ENCODE peak calls at places on chromosomes 13 and 19, in seven cellular contexts. L, U, V, J, P, O and N are unnamed samples.

GRCh38 chr13:92573467-92574057 is 653.0 kb upstream of the GPC6 start:
- DNase-seq in L (no peak), U (peak; percentile 33), V (no peak), J (peak; percentile 26), P (no peak), O (no peak), N (peak; percentile 7)

GRCh38 chr13:80265348-80265747 is 75.6 kb downstream of the SPRY2 start:
- DNase-seq in L (no peak), U (no peak), V (no peak), J (no peak), P (no peak), O (no peak), N (no peak)

GRCh38 chr13:34967851-34968562 is 25.9 kb downstream of the NBEA start:
- DNase-seq in L (no peak), U (peak; percentile 71), V (no peak), J (no peak), P (no peak), O (no peak), N (no peak)

GRCh38 chr19:17865364-17866311 is 5.9 kb downstream of the RPL18A start:
- DNase-seq in L (no peak), U (no peak), V (no peak), J (no peak), P (no peak), O (no peak), N (no peak)

GRCh38 chr19:44745386-44745831 is 3.1 kb upstream of the BCL3 start:
- DNase-seq in L (no peak), U (peak; percentile 82), V (no peak), J (no peak), P (no peak), O (peak; percentile 67), N (no peak)

GRCh38 chr13:77523834-77524728 is 11.4 kb upstream of the SCEL start:
- DNase-seq in L (no peak), U (no peak), V (no peak), J (no peak), P (no peak), O (no peak), N (no peak)

GRCh38 chr19:860481-861098 is 1.1 kb downstream of the CFD start:
- DNase-seq in L (no peak), U (peak; percentile 47), V (no peak), J (peak; percentile 61), P (no peak), O (no peak), N (peak; percentile 59)

GRCh38 chr19:34577531-34578101 is 96.1 kb downstream of the WTIP start:
- DNase-seq in L (no peak), U (no peak), V (no peak), J (no peak), P (no peak), O (no peak), N (peak; percentile 28)

GRCh38 chr13:25032160-25032559 is 63.8 kb upstream of the PABPC3 start:
- DNase-seq in L (no peak), U (no peak), V (no peak), J (no peak), P (no peak), O (no peak), N (no peak)

GRCh38 chr19:11390933-11391680 is 7.0 kb upstream of the EPOR start:
- DNase-seq in L (no peak), U (no peak), V (no peak), J (no peak), P (no peak), O (no peak), N (no peak)

GRCh38 chr19:8451885-8452284 is 7.1 kb downstream of the HNRNPM start:
- DNase-seq in L (no peak), U (peak; percentile 81), V (no peak), J (no peak), P (no peak), O (no peak), N (no peak)

GRCh38 chr13:66803759-66804456 is 426.2 kb downstream of the PCDH9 start:
- DNase-seq in L (no peak), U (no peak), V (no peak), J (no peak), P (no peak), O (no peak), N (peak; percentile 43)

GRCh38 chr19:4984106-4984380 is 15.1 kb downstream of the KDM4B start:
- DNase-seq in L (no peak), U (no peak), V (no peak), J (no peak), P (no peak), O (no peak), N (no peak)

GRCh38 chr19:9865732-9866627 is 30.9 kb downstream of the PIN1 start:
- DNase-seq in L (no peak), U (no peak), V (no peak), J (no peak), P (no peak), O (no peak), N (no peak)

GRCh38 chr19:48798937-48799336 is 11.9 kb downstream of the BCAT2 start:
- DNase-seq in L (no peak), U (peak; percentile 44), V (peak; percentile 25), J (no peak), P (no peak), O (peak; percentile 66), N (peak; percentile 61)

GRCh38 chr13:99220199-99220931 is 19.7 kb downstream of the UBAC2 start:
- DNase-seq in L (no peak), U (no peak), V (no peak), J (no peak), P (no peak), O (no peak), N (no peak)

GRCh38 chr19:2223959-2224358 is 12.2 kb downstream of the PLEKHJ1 start:
- DNase-seq in L (no peak), U (no peak), V (no peak), J (no peak), P (no peak), O (no peak), N (no peak)

GRCh38 chr13:26343816-26344215 is 89.9 kb downstream of the CDK8 start:
- DNase-seq in L (no peak), U (no peak), V (no peak), J (no peak), P (no peak), O (no peak), N (no peak)

GRCh38 chr13:35953537-35954206 is 177.5 kb downstream of the DCLK1 start:
- DNase-seq in L (peak; percentile 81), U (peak; percentile 88), V (no peak), J (peak; percentile 69), P (no peak), O (peak; percentile 43), N (peak; percentile 83)

GRCh38 chr13:107563099-107563925 is 652.0 kb downstream of the LIG4 start:
- DNase-seq in L (no peak), U (no peak), V (no peak), J (peak; percentile 37), P (no peak), O (no peak), N (peak; percentile 42)

GRCh38 chr19:17243854-17244617 is 1.7 kb downstream of the NR2F6 start:
- DNase-seq in L (no peak), U (no peak), V (no peak), J (no peak), P (no peak), O (no peak), N (peak; percentile 76)

GRCh38 chr19:51783373-51783772 is 11.6 kb upstream of the FPR3 start:
- DNase-seq in L (no peak), U (no peak), V (no peak), J (no peak), P (no peak), O (no peak), N (no peak)

GRCh38 chr19:54439174-54439851 is 9.7 kb upstream of the LENG8 start:
- DNase-seq in L (peak; percentile 60), U (peak; percentile 34), V (no peak), J (no peak), P (no peak), O (no peak), N (peak; percentile 76)

GRCh38 chr13:91136806-91137205 is 210.7 kb upstream of the MIR17HG start:
- DNase-seq in L (no peak), U (no peak), V (no peak), J (peak; percentile 46), P (no peak), O (no peak), N (no peak)

GRCh38 chr13:32234914-32235313 is 80.2 kb downstream of the ZAR1L start:
- DNase-seq in L (no peak), U (no peak), V (no peak), J (no peak), P (no peak), O (no peak), N (no peak)

GRCh38 chr19:44807162-44807561 is 1.7 kb upstream of the BCAM start:
- DNase-seq in L (no peak), U (no peak), V (no peak), J (no peak), P (no peak), O (no peak), N (no peak)

GRCh38 chr19:56162258-56162657 is 13.6 kb upstream of the GALP start:
- DNase-seq in L (no peak), U (peak; percentile 26), V (no peak), J (no peak), P (no peak), O (no peak), N (no peak)

GRCh38 chr13:38872693-38873092 is 117.9 kb downstream of the STOML3 start:
- DNase-seq in L (peak; percentile 13), U (peak; percentile 36), V (no peak), J (peak; percentile 54), P (no peak), O (no peak), N (peak; percentile 26)

GRCh38 chr13:113811081-113811928 is 52.3 kb downstream of the TMEM255B start:
- DNase-seq in L (no peak), U (no peak), V (no peak), J (no peak), P (no peak), O (no peak), N (no peak)

GRCh38 chr19:6700586-6701316 is 19.7 kb downstream of the C3 start:
- DNase-seq in L (no peak), U (no peak), V (no peak), J (no peak), P (no peak), O (no peak), N (no peak)